ENCODE peak calls at places on chromosomes 5 and 9, in six cellular contexts. G is uterus, J is heart left ventricle, A is A549, R is breast epithelium, F is HepG2. E is an unnamed sample.
A peak's percentile ranks its signal among the peaks of the same experiment; 100 is the strongest.

GRCh38 chr5:71924980-71925379 is 182.3 kb upstream of the MAP1B start:
- DNase-seq in G (no peak), J (no peak), A (no peak), R (no peak), F (no peak), E (no peak)

GRCh38 chr5:157459715-157460599 is at the start of gene NIPAL4:
- DNase-seq in G (peak; percentile 29), J (peak; percentile 65), A (peak; percentile 40), R (no peak), F (no peak), E (no peak)

GRCh38 chr9:134633362-134634142 is 8.1 kb upstream of the COL5A1 start:
- DNase-seq in G (peak; percentile 13), J (peak; percentile 38), A (no peak), R (no peak), F (no peak), E (peak; percentile 39)

GRCh38 chr9:128160603-128160987 is 530 bp downstream of the BBLN start:
- DNase-seq in G (no peak), J (no peak), A (no peak), R (no peak), F (no peak), E (no peak)

GRCh38 chr5:172284275-172284971 is 859 bp upstream of the UBTD2 start:
- DNase-seq in G (no peak), J (no peak), A (no peak), R (no peak), F (no peak), E (peak; percentile 44)

GRCh38 chr9:115694014-115694413 is 459.6 kb upstream of the PAPPA start:
- DNase-seq in G (no peak), J (no peak), A (peak; percentile 22), R (no peak), F (peak; percentile 11), E (no peak)

GRCh38 chr5:115542076-115542475 is 2.5 kb downstream of the FEM1C start:
- DNase-seq in G (no peak), J (no peak), A (no peak), R (no peak), F (peak; percentile 6), E (no peak)

GRCh38 chr5:137617806-137618205 is 118.1 kb downstream of the KLHL3 start:
- DNase-seq in G (no peak), J (no peak), A (no peak), R (no peak), F (no peak), E (no peak)

GRCh38 chr5:55096860-55097259 is 5.6 kb upstream of the GZMA start:
- DNase-seq in G (no peak), J (no peak), A (no peak), R (no peak), F (no peak), E (no peak)

GRCh38 chr5:108101105-108101504 is 280.8 kb downstream of the FBXL17 start:
- DNase-seq in G (no peak), J (no peak), A (no peak), R (no peak), F (no peak), E (no peak)

GRCh38 chr5:72937517-72938061 is 18.3 kb upstream of the FCHO2 start:
- DNase-seq in G (no peak), J (no peak), A (no peak), R (no peak), F (no peak), E (no peak)

GRCh38 chr9:136942112-136942880 is 2.2 kb downstream of the FBXW5 start:
- DNase-seq in G (no peak), J (no peak), A (no peak), R (no peak), F (no peak), E (no peak)

GRCh38 chr9:137077758-137078693 is 709 bp downstream of the UAP1L1 start:
- DNase-seq in G (peak; percentile 26), J (peak; percentile 77), A (no peak), R (no peak), F (no peak), E (no peak)

GRCh38 chr9:78919701-78920100 is 622.8 kb downstream of the PSAT1 start:
- DNase-seq in G (no peak), J (no peak), A (no peak), R (no peak), F (no peak), E (no peak)

GRCh38 chr9:87013490-87013889 is 66.2 kb upstream of the GAS1 start:
- DNase-seq in G (no peak), J (no peak), A (no peak), R (no peak), F (no peak), E (no peak)

DNA sequence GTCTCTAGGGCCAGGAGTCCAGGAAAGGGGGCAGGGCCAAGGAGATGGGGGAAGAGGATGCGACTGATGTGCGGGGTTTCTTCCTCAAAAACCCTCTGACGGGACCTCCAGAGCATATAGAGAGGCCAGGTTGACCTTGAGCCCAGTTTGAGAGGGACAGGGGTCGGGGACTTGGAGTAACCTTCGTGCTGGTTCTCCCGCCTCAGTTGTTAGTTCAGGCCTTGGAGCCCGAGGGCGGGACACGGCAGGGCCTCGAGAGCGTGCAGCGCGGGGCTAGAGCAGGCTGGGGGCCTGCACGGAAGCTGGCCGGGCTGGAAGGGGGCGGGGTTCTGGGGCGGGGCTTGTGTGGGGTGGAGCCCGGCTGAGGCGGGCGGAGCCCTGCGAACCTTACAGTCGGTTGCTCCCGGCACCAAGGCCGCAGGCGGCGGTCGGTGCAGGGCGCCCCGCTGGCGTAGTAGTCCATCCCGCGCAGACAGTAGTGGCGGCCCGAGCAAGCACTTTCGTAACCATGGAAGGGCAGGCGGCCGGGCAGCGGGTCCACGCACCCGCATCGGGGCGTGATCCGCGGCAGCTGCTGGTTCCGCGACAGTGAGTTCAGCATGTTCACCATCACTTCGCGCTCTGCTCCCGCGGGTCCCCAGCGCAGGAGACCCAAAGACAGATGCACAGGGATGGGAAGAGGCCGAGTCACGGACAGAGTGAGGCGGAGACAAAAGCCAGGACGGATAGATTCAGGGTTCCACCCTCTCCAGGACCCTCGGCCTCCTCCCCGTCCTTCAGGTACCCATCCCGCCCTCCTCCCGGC is 4.0 kb upstream of the MYORG start:
- DNase-seq in G (peak; percentile 80), J (peak; percentile 88), A (peak; percentile 90), R (no peak), F (peak; percentile 66), E (peak; percentile 89)
- TF ChIP-seq POLR2A in G (peak; percentile 53), J (no peak), A (peak; percentile 68), R (no peak), F (no peak), E (peak; percentile 74)

DNA sequence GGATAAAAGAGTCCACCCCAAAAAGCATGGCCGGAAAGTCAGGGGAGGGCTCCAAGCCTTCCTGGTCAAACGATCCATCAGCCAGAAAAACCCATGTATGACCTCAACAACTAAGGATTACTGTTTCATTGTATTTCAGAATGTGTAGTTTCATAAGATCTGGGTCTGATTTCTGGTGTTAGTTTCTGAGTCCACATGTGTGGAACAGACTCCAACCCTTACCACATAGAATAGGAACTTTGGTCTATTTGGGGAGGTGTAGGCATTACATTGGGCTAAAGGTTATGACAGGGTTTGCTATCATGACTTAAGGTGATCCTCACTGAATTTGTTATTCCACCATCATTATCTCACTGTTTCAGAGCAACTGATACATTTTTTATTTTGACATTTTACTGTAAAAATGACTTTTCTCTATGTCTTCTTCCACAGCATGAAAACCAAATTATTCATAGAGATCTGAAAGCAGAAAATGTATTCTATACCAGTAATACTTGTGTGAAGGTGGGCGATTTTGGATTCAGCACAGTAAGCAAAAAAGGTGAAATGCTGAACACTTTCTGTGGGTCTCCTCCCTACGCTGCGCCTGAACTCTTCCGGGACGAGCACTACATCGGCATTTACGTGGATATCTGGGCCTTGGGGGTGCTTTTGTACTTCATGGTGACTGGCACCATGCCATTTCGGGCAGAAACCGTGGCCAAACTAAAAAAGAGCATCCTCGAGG is 33.5 kb downstream of the HMGCS1 start:
- DNase-seq in G (no peak), J (no peak), A (no peak), R (no peak), F (no peak), E (no peak)
- H3K4me3 ChIP-seq in G (no peak overlapping the region), J (no peak overlapping the region), A (no peak overlapping the region), R (no peak overlapping the region), F (no peak overlapping the region), E (no peak overlapping the region)

DNA sequence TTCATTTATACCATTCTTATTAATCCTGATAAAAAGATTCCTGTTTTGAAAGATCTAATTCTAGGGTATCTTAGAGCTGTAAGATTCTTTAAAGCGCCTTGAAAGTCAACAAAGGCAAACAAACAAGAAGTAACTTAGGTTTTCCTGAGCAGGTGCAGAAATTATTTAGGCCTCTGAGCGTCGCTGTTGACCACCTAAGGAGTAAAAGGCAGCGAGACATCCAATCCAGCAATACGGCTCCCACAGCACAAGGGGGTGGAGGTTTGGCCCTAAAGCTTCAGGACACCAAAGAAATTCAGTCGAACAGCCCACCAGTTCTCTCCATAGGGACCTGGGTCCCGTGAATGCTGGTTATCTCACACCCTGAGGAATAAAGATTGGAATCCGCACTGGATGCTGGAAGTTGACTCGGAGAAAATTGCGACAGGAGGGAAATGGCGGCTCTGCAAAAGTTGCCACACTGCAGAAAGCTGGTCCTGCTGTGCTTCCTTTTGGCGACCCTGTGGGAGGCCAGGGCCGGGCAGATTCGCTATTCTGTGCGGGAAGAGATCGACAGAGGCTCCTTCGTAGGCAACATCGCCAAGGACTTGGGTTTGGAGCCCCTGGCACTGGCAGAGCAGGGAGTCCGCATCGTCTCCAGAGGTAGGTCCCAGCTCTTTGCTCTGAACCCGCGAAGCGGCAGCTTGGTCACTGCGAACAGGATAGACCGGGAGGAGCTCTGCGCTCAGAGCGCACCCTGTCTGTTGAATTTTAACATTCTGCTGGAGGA is at the start of gene PCDHGA2:
- DNase-seq in G (no peak), J (no peak), A (peak; percentile 24), R (no peak), F (peak; percentile 18), E (no peak)
- TF ChIP-seq CTCF in G (no peak), J (peak; percentile 30), A (peak; percentile 35), R (no peak), F (peak; percentile 35), E (no peak)

GRCh38 chr5:174723315-174723978 is 935 bp upstream of the MSX2 start:
- DNase-seq in G (no peak), J (no peak), A (no peak), R (no peak), F (no peak), E (no peak)

GRCh38 chr5:174725991-174726601 is 1.7 kb downstream of the MSX2 start:
- DNase-seq in G (no peak), J (no peak), A (no peak), R (no peak), F (no peak), E (no peak)

GRCh38 chr5:174725261-174725990 is 1.0 kb downstream of the MSX2 start:
- DNase-seq in G (no peak), J (no peak), A (no peak), R (no peak), F (no peak), E (no peak)

GRCh38 chr5:174723979-174724483 is 351 bp upstream of the MSX2 start:
- DNase-seq in G (no peak), J (no peak), A (peak; percentile 50), R (no peak), F (no peak), E (no peak)

DNA sequence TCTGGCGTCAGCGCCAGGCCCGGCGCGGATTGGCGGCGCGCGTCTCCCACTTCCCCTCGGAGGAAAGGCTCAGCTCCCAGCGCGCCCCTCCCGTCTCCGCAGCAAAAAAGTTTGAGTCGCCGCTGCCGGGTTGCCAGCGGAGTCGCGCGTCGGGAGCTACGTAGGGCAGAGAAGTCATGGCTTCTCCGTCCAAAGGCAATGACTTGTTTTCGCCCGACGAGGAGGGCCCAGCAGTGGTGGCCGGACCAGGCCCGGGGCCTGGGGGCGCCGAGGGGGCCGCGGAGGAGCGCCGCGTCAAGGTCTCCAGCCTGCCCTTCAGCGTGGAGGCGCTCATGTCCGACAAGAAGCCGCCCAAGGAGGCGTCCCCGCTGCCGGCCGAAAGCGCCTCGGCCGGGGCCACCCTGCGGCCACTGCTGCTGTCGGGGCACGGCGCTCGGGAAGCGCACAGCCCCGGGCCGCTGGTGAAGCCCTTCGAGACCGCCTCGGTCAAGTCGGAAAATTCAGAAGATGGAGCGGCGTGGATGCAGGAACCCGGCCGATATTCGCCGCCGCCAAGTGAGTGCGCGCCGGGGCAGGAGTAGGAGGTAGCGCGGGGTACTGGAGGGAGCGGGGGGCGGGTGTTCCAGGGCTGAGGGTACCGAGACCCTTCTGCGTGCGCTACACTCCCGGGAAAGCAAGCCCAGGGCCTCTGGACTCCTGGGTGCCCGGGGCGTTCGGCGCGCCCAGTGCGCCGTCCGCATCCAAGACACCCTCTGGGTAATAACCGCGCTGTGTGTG is at the start of gene MSX2:
- DNase-seq in G (peak; percentile 72), J (peak; percentile 91), A (peak; percentile 98), R (peak; percentile 85), F (no peak), E (peak; percentile 52)
- TF ChIP-seq POLR2A in G (peak; percentile 56), J (peak; percentile 27), A (peak; percentile 80), R (peak; percentile 51), F (no peak), E (no peak)

E was measured in right lobe of liver.